ENCODE peak calls at places on chromosomes 6 and 20, in four cellular contexts. M, L, U and C are unnamed samples.

GRCh38 chr20:34875657-34876160 is 703 bp upstream of the ACSS2 start:
- DNase-seq in L (no peak), M (no peak), U (no peak), C (no peak)

GRCh38 chr6:79719248-79719975 is 88.3 kb downstream of the SH3BGRL2 start:
- DNase-seq in U (no peak), L (no peak), M (no peak), C (no peak)

GRCh38 chr6:40996591-40997247 is 42.3 kb downstream of the UNC5CL start:
- DNase-seq in M (no peak), U (no peak), L (no peak), C (no peak)

GRCh38 chr6:149031545-149032317 is 284.9 kb downstream of the UST start:
- DNase-seq in M (no peak), U (peak), L (peak), C (no peak)

GRCh38 chr6:12113190-12113578 is 101.1 kb downstream of the HIVEP1 start:
- DNase-seq in M (no peak), L (peak), U (no peak), C (no peak)

GRCh38 chr6:33863723-33864440 is 60.1 kb upstream of the MLN start:
- DNase-seq in L (no peak), U (no peak), M (no peak), C (no peak)

GRCh38 chr6:14040042-14040441 is 77.5 kb upstream of the CD83 start:
- DNase-seq in M (no peak), U (no peak), L (no peak), C (no peak)

GRCh38 chr6:89251170-89251569 is 34.0 kb upstream of the GABRR1 start:
- DNase-seq in M (no peak), L (no peak), U (no peak), C (no peak)

GRCh38 chr6:44915111-44915510 is 413.0 kb upstream of the RUNX2 start:
- DNase-seq in L (no peak), U (no peak), M (no peak), C (no peak)

GRCh38 chr6:151291145-151292055 is 51.6 kb downstream of the AKAP12 start:
- DNase-seq in M (no peak), L (no peak), U (no peak), C (no peak)

GRCh38 chr6:24899647-24900325 is 36.0 kb downstream of the RIPOR2 start:
- DNase-seq in U (no peak), M (no peak), L (peak), C (no peak)

GRCh38 chr6:89956182-89956581 is 61.9 kb downstream of the GJA10 start:
- DNase-seq in M (no peak), L (peak), U (no peak), C (no peak)

GRCh38 chr6:707576-708236 is 14.8 kb upstream of the EXOC2 start:
- DNase-seq in L (no peak), M (no peak), U (no peak), C (no peak)

GRCh38 chr6:76166874-76167273 is 94.4 kb upstream of the IMPG1 start:
- DNase-seq in M (no peak), L (no peak), U (no peak), C (no peak)

GRCh38 chr20:23350855-23351838 is 556 bp downstream of the NXT1 start:
- DNase-seq in L (peak), U (no peak), M (peak), C (peak)

GRCh38 chr6:17584241-17584803 is 15.8 kb upstream of the FAM8A1 start:
- DNase-seq in L (no peak), U (no peak), M (no peak), C (no peak)

GRCh38 chr20:35578469-35578868 is 36.6 kb downstream of the ERGIC3 start:
- DNase-seq in L (no peak), U (no peak), M (no peak), C (no peak)

GRCh38 chr6:21164768-21165326 is 428.7 kb upstream of the SOX4 start:
- DNase-seq in U (no peak), M (no peak), L (no peak), C (no peak)

GRCh38 chr20:10659651-10660601 is 13.9 kb downstream of the JAG1 start:
- DNase-seq in L (no peak), U (no peak), M (no peak), C (no peak)

GRCh38 chr6:44494011-44494501 is 106.5 kb downstream of the CDC5L start:
- DNase-seq in L (no peak), U (no peak), M (no peak), C (no peak)

GRCh38 chr20:24751551-24751950 is 197.5 kb upstream of the CST7 start:
- DNase-seq in M (no peak), L (no peak), U (peak), C (no peak)

GRCh38 chr6:52760105-52760765 is 3.0 kb downstream of the GSTA2 start:
- DNase-seq in M (no peak), U (no peak), L (no peak), C (no peak)

GRCh38 chr6:111184827-111185567 is 97.7 kb downstream of the SLC16A10 start:
- DNase-seq in M (no peak), U (no peak), L (no peak), C (no peak)

GRCh38 chr6:158405933-158406332 is 93.7 kb downstream of the TULP4 start:
- DNase-seq in U (no peak), L (no peak), M (no peak), C (no peak)

GRCh38 chr20:58194176-58194796 is 34.2 kb downstream of the ANKRD60 start:
- DNase-seq in L (no peak), M (no peak), U (no peak), C (no peak)